ENCODE peak calls at places on chromosome 2, in four cellular contexts. V, L, G and K are unnamed samples.

GRCh38 chr2:15984367-15985255 is 44.3 kb downstream of the MYCN start:
- DNase-seq in V (no peak), L (no peak), G (no peak), K (peak; percentile 24)

GRCh38 chr2:231470246-231470900 is 6.1 kb upstream of the NCL start:
- DNase-seq in V (no peak), L (peak; percentile 31), G (peak; percentile 30), K (no peak)

GRCh38 chr2:200369886-200370285 is 63.4 kb downstream of the SPATS2L start:
- DNase-seq in V (no peak), L (no peak), G (no peak), K (no peak)

GRCh38 chr2:12069139-12069538 is 322.7 kb downstream of the LPIN1 start:
- DNase-seq in V (no peak), L (no peak), G (no peak), K (no peak)

GRCh38 chr2:210503622-210504300 is 27.2 kb upstream of the LANCL1 start:
- DNase-seq in V (no peak), L (peak; percentile 17), G (no peak), K (no peak)

GRCh38 chr2:183037660-183038340 is 457 bp downstream of the NCKAP1 start:
- DNase-seq in V (peak; percentile 49), L (peak; percentile 20), G (peak; percentile 72), K (peak; percentile 53)

GRCh38 chr2:161900241-161900640 is 173.8 kb downstream of the DPP4 start:
- DNase-seq in V (no peak), L (no peak), G (no peak), K (no peak)

GRCh38 chr2:196639180-196640030 is at the start of gene CCDC150:
- DNase-seq in V (peak; percentile 95), L (peak; percentile 90), G (peak; percentile 96), K (peak; percentile 96)

GRCh38 chr2:238107525-238108422 is 7.6 kb downstream of the ESPNL start:
- DNase-seq in V (no peak), L (no peak), G (no peak), K (peak; percentile 14)

GRCh38 chr2:200653021-200653420 is 67.2 kb downstream of the AOX1 start:
- DNase-seq in V (no peak), L (no peak), G (no peak), K (no peak)